ENCODE peak calls at places on chromosomes 3 and 15, in six cellular contexts. One of them, this sample, is unnamed.

GRCh38 chr3:5226783-5227182 is 39.3 kb downstream of the EDEM1 start:
- DNase-seq in WERI-Rb-1: no peak
- DNase-seq in lower leg skin: no peak
- DNase-seq in CD8-positive, alpha-beta T cell: no peak
- DNase-seq in psoas muscle: no peak
- DNase-seq in uterus: no peak
- DNase-seq in this sample: no peak

GRCh38 chr15:31974855-31975421 is 55.4 kb upstream of the CHRNA7 start:
- DNase-seq in psoas muscle: no peak
- DNase-seq in WERI-Rb-1: peak
- DNase-seq in lower leg skin: no peak
- DNase-seq in CD8-positive, alpha-beta T cell: no peak
- DNase-seq in uterus: no peak
- DNase-seq in this sample: peak

GRCh38 chr3:56955551-56956131 is 104.8 kb upstream of the SPATA12 start:
- DNase-seq in CD8-positive, alpha-beta T cell: no peak
- DNase-seq in WERI-Rb-1: no peak
- DNase-seq in lower leg skin: no peak
- DNase-seq in psoas muscle: no peak
- DNase-seq in uterus: no peak
- DNase-seq in this sample: no peak

GRCh38 chr15:37134699-37135131 is 34.4 kb upstream of the MEIS2 start:
- DNase-seq in CD8-positive, alpha-beta T cell: no peak
- DNase-seq in WERI-Rb-1: peak
- DNase-seq in uterus: no peak
- DNase-seq in psoas muscle: no peak
- DNase-seq in lower leg skin: no peak
- DNase-seq in this sample: no peak

GRCh38 chr3:139934557-139935070 is 371 bp upstream of the CLSTN2 start:
- DNase-seq in psoas muscle: peak
- DNase-seq in uterus: peak
- DNase-seq in WERI-Rb-1: peak
- DNase-seq in lower leg skin: no peak
- DNase-seq in CD8-positive, alpha-beta T cell: no peak
- DNase-seq in this sample: peak

GRCh38 chr3:195151866-195152526 is 119.0 kb downstream of the XXYLT1 start:
- DNase-seq in uterus: no peak
- DNase-seq in CD8-positive, alpha-beta T cell: no peak
- DNase-seq in psoas muscle: no peak
- DNase-seq in lower leg skin: no peak
- DNase-seq in WERI-Rb-1: no peak
- DNase-seq in this sample: no peak

GRCh38 chr15:65834603-65835282 is 34.5 kb upstream of the RAB11A start:
- DNase-seq in WERI-Rb-1: no peak
- DNase-seq in psoas muscle: no peak
- DNase-seq in CD8-positive, alpha-beta T cell: no peak
- DNase-seq in uterus: no peak
- DNase-seq in lower leg skin: no peak
- DNase-seq in this sample: no peak

GRCh38 chr15:56491110-56491722 is 26.3 kb upstream of the MNS1 start:
- DNase-seq in lower leg skin: peak
- DNase-seq in CD8-positive, alpha-beta T cell: peak
- DNase-seq in psoas muscle: peak
- DNase-seq in uterus: peak
- DNase-seq in WERI-Rb-1: peak
- DNase-seq in this sample: peak

GRCh38 chr3:115077501-115078250 is 69.4 kb downstream of the ZBTB20 start:
- DNase-seq in lower leg skin: no peak
- DNase-seq in uterus: no peak
- DNase-seq in WERI-Rb-1: no peak
- DNase-seq in psoas muscle: no peak
- DNase-seq in CD8-positive, alpha-beta T cell: no peak
- DNase-seq in this sample: no peak

GRCh38 chr3:17894434-17895060 is 152.1 kb upstream of the TBC1D5 start:
- DNase-seq in uterus: no peak
- DNase-seq in WERI-Rb-1: peak
- DNase-seq in lower leg skin: no peak
- DNase-seq in psoas muscle: no peak
- DNase-seq in CD8-positive, alpha-beta T cell: peak
- DNase-seq in this sample: peak

GRCh38 chr3:49132437-49133225 is at the start of gene LAMB2:
- DNase-seq in psoas muscle: peak
- DNase-seq in CD8-positive, alpha-beta T cell: no peak
- DNase-seq in uterus: peak
- DNase-seq in lower leg skin: peak
- DNase-seq in WERI-Rb-1: peak
- DNase-seq in this sample: peak

GRCh38 chr15:25268166-25268565 is 170.7 kb downstream of the UBE3A start:
- DNase-seq in WERI-Rb-1: no peak
- DNase-seq in CD8-positive, alpha-beta T cell: no peak
- DNase-seq in lower leg skin: no peak
- DNase-seq in uterus: no peak
- DNase-seq in psoas muscle: no peak
- DNase-seq in this sample: no peak

GRCh38 chr3:177150970-177151627 is 46.2 kb downstream of the TBL1XR1 start:
- DNase-seq in WERI-Rb-1: no peak
- DNase-seq in lower leg skin: no peak
- DNase-seq in psoas muscle: no peak
- DNase-seq in CD8-positive, alpha-beta T cell: peak
- DNase-seq in uterus: no peak
- DNase-seq in this sample: no peak

GRCh38 chr3:187922704-187923393 is 177.6 kb upstream of the BCL6 start:
- DNase-seq in uterus: no peak
- DNase-seq in CD8-positive, alpha-beta T cell: no peak
- DNase-seq in lower leg skin: no peak
- DNase-seq in WERI-Rb-1: no peak
- DNase-seq in psoas muscle: no peak
- DNase-seq in this sample: no peak

GRCh38 chr3:28212681-28213080 is 28.7 kb upstream of the CMC1 start:
- DNase-seq in uterus: no peak
- DNase-seq in lower leg skin: no peak
- DNase-seq in psoas muscle: no peak
- DNase-seq in CD8-positive, alpha-beta T cell: no peak
- DNase-seq in WERI-Rb-1: no peak
- DNase-seq in this sample: no peak

GRCh38 chr3:139111392-139112229 is 66.9 kb upstream of the PRR23C start:
- DNase-seq in psoas muscle: peak
- DNase-seq in CD8-positive, alpha-beta T cell: peak
- DNase-seq in WERI-Rb-1: peak
- DNase-seq in lower leg skin: peak
- DNase-seq in uterus: peak
- DNase-seq in this sample: peak

GRCh38 chr3:143971367-143972154 is at the start of gene DIPK2A:
- DNase-seq in CD8-positive, alpha-beta T cell: peak
- DNase-seq in psoas muscle: peak
- DNase-seq in WERI-Rb-1: peak
- DNase-seq in uterus: peak
- DNase-seq in lower leg skin: peak
- DNase-seq in this sample: peak

GRCh38 chr3:143972495-143973351 is 1.1 kb downstream of the DIPK2A start:
- DNase-seq in WERI-Rb-1: peak
- DNase-seq in psoas muscle: peak
- DNase-seq in CD8-positive, alpha-beta T cell: peak
- DNase-seq in lower leg skin: peak
- DNase-seq in uterus: peak
- DNase-seq in this sample: peak

GRCh38 chr3:143972155-143972494 is 502 bp downstream of the DIPK2A start:
- DNase-seq in WERI-Rb-1: no peak
- DNase-seq in CD8-positive, alpha-beta T cell: no peak
- DNase-seq in uterus: no peak
- DNase-seq in psoas muscle: no peak
- DNase-seq in lower leg skin: no peak
- DNase-seq in this sample: no peak

GRCh38 chr3:143973352-143974021 is 1.9 kb downstream of the DIPK2A start:
- DNase-seq in uterus: no peak
- DNase-seq in WERI-Rb-1: peak
- DNase-seq in lower leg skin: peak
- DNase-seq in CD8-positive, alpha-beta T cell: no peak
- DNase-seq in psoas muscle: no peak
- DNase-seq in this sample: no peak

GRCh38 chr3:143970773-143971366 is 753 bp upstream of the DIPK2A start:
- DNase-seq in uterus: peak
- DNase-seq in CD8-positive, alpha-beta T cell: peak
- DNase-seq in lower leg skin: peak
- DNase-seq in psoas muscle: peak
- DNase-seq in WERI-Rb-1: peak
- DNase-seq in this sample: peak
- TF ChIP-seq CTCF in uterus: no peak
- TF ChIP-seq CTCF in CD8-positive, alpha-beta T cell: no peak
- TF ChIP-seq CTCF in lower leg skin: no peak
- TF ChIP-seq CTCF in psoas muscle: no peak
- TF ChIP-seq CTCF in WERI-Rb-1: no peak
- TF ChIP-seq CTCF in this sample: peak

GRCh38 chr3:121852256-121852655 is 17.2 kb downstream of the EAF2 start:
- DNase-seq in lower leg skin: no peak
- DNase-seq in CD8-positive, alpha-beta T cell: no peak
- DNase-seq in uterus: no peak
- DNase-seq in psoas muscle: no peak
- DNase-seq in WERI-Rb-1: no peak
- DNase-seq in this sample: no peak
- TF ChIP-seq CTCF in lower leg skin: no peak
- TF ChIP-seq CTCF in CD8-positive, alpha-beta T cell: no peak
- TF ChIP-seq CTCF in uterus: no peak
- TF ChIP-seq CTCF in psoas muscle: no peak
- TF ChIP-seq CTCF in WERI-Rb-1: no peak
- TF ChIP-seq CTCF in this sample: no peak

GRCh38 chr15:51533672-51534398 is 88.7 kb downstream of the DMXL2 start:
- DNase-seq in CD8-positive, alpha-beta T cell: no peak
- DNase-seq in psoas muscle: no peak
- DNase-seq in lower leg skin: no peak
- DNase-seq in WERI-Rb-1: no peak
- DNase-seq in uterus: no peak
- DNase-seq in this sample: no peak

DNA sequence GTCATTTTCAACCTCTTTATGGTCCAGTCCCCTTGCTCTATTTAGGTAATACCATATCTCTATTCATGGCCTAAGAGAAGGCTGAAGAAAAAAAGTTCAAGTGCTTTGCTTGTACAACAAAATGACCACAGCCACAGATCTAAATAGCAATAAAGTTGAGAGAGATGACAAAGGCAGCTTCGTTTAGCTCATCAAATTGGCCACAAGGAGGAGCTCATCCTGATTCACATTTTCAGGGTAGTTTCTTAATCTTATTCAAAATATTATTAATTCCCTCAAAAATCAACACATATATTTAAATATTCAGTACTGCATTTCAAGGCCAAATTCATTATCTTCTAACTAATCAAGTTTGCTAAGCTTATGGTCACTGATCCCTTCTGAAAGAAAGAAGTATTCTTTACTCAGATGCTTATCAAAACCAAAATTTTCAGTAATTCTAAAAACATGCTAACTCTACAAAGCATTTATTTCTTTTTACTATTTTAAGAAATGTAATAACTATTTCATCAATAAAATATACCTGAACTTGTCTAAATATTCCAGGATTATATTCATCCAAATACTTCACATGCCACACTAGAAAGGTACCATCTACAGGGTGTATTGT is 85.5 kb downstream of the DMXL2 start:
- DNase-seq in lower leg skin: no peak
- DNase-seq in CD8-positive, alpha-beta T cell: no peak
- DNase-seq in psoas muscle: no peak
- DNase-seq in uterus: no peak
- DNase-seq in WERI-Rb-1: no peak
- DNase-seq in this sample: no peak
- TF ChIP-seq CTCF in lower leg skin: no peak
- TF ChIP-seq CTCF in CD8-positive, alpha-beta T cell: no peak
- TF ChIP-seq CTCF in psoas muscle: no peak
- TF ChIP-seq CTCF in uterus: no peak
- TF ChIP-seq CTCF in WERI-Rb-1: peak
- TF ChIP-seq CTCF in this sample: peak

GRCh38 chr3:14863324-14864100 is 44.8 kb downstream of the FGD5 start:
- DNase-seq in lower leg skin: no peak
- DNase-seq in WERI-Rb-1: no peak
- DNase-seq in uterus: no peak
- DNase-seq in CD8-positive, alpha-beta T cell: no peak
- DNase-seq in psoas muscle: no peak
- DNase-seq in this sample: no peak
- TF ChIP-seq CTCF in lower leg skin: no peak
- TF ChIP-seq CTCF in WERI-Rb-1: peak
- TF ChIP-seq CTCF in uterus: no peak
- TF ChIP-seq CTCF in CD8-positive, alpha-beta T cell: no peak
- TF ChIP-seq CTCF in psoas muscle: no peak
- TF ChIP-seq CTCF in this sample: no peak

DNA sequence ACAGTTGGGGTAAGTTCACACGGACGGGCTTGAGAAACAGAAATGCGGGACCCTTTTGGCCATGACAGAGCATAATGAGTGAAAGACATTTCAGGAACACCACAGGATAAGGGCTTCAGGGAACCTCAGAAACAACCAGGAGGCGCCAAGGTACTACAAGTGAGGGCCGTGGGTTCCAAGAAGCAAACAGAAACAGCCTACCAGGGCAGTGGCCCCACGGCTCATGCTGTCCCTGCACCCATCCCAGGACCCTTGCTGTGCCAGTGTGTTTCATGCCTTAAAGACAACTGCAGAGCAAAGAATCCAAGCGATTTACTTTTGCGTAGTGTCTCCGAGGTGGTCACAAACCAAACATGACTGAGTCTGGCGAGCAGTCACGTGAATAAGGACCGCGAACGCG is 54.0 kb downstream of the RUBCN start:
- DNase-seq in CD8-positive, alpha-beta T cell: no peak
- DNase-seq in psoas muscle: no peak
- DNase-seq in uterus: no peak
- DNase-seq in WERI-Rb-1: no peak
- DNase-seq in lower leg skin: no peak
- DNase-seq in this sample: no peak
- TF ChIP-seq CTCF in CD8-positive, alpha-beta T cell: no peak
- TF ChIP-seq CTCF in psoas muscle: no peak
- TF ChIP-seq CTCF in uterus: no peak
- TF ChIP-seq CTCF in WERI-Rb-1: no peak
- TF ChIP-seq CTCF in lower leg skin: no peak
- TF ChIP-seq CTCF in this sample: no peak

GRCh38 chr3:128168830-128169229 is 15.5 kb downstream of the EEFSEC start:
- DNase-seq in uterus: no peak
- DNase-seq in WERI-Rb-1: no peak
- DNase-seq in CD8-positive, alpha-beta T cell: no peak
- DNase-seq in psoas muscle: no peak
- DNase-seq in lower leg skin: no peak
- DNase-seq in this sample: no peak

GRCh38 chr3:128173849-128174248 is 20.6 kb downstream of the EEFSEC start:
- DNase-seq in psoas muscle: no peak
- DNase-seq in lower leg skin: no peak
- DNase-seq in WERI-Rb-1: no peak
- DNase-seq in uterus: no peak
- DNase-seq in CD8-positive, alpha-beta T cell: no peak
- DNase-seq in this sample: no peak

GRCh38 chr3:128173241-128173640 is 20.0 kb downstream of the EEFSEC start:
- DNase-seq in psoas muscle: no peak
- DNase-seq in lower leg skin: no peak
- DNase-seq in CD8-positive, alpha-beta T cell: no peak
- DNase-seq in uterus: no peak
- DNase-seq in WERI-Rb-1: no peak
- DNase-seq in this sample: no peak

GRCh38 chr3:128167973-128168674 is 14.8 kb downstream of the EEFSEC start:
- DNase-seq in CD8-positive, alpha-beta T cell: no peak
- DNase-seq in lower leg skin: no peak
- DNase-seq in WERI-Rb-1: no peak
- DNase-seq in psoas muscle: peak
- DNase-seq in uterus: no peak
- DNase-seq in this sample: no peak

GRCh38 chr3:128170866-128171516 is 17.7 kb downstream of the EEFSEC start:
- DNase-seq in lower leg skin: peak
- DNase-seq in WERI-Rb-1: peak
- DNase-seq in psoas muscle: peak
- DNase-seq in CD8-positive, alpha-beta T cell: no peak
- DNase-seq in uterus: peak
- DNase-seq in this sample: peak
- TF ChIP-seq CTCF in lower leg skin: no peak
- TF ChIP-seq CTCF in WERI-Rb-1: peak
- TF ChIP-seq CTCF in psoas muscle: peak
- TF ChIP-seq CTCF in CD8-positive, alpha-beta T cell: no peak
- TF ChIP-seq CTCF in uterus: peak
- TF ChIP-seq CTCF in this sample: peak

GRCh38 chr3:4107430-4107829 is 195.7 kb upstream of the SETMAR start:
- DNase-seq in psoas muscle: no peak
- DNase-seq in uterus: no peak
- DNase-seq in CD8-positive, alpha-beta T cell: no peak
- DNase-seq in WERI-Rb-1: no peak
- DNase-seq in lower leg skin: no peak
- DNase-seq in this sample: no peak
- TF ChIP-seq CTCF in psoas muscle: no peak
- TF ChIP-seq CTCF in uterus: no peak
- TF ChIP-seq CTCF in CD8-positive, alpha-beta T cell: no peak
- TF ChIP-seq CTCF in WERI-Rb-1: peak
- TF ChIP-seq CTCF in lower leg skin: no peak
- TF ChIP-seq CTCF in this sample: peak

This sample was measured in progenitor cell of endocrine pancreas.